ENCODE peak calls at places on chromosome 11, in nine cellular contexts. Q is NCI-H146, V is H4, X is T-helper 2 cell, S is EL, D is transverse colon, U is heart left ventricle, J is left ventricle myocardium inferior, R is fibroblast of lung. A is an unnamed sample.

GRCh38 chr11:123302751-123303195 is 107.7 kb upstream of the CLMP start:
- DNase-seq in D (no peak), X (no peak), S (peak), U (no peak), R (peak), J (no peak), V (no peak), Q (no peak), A (no peak)

GRCh38 chr11:120248551-120249278 is 8.8 kb downstream of the POU2F3 start:
- DNase-seq in U (no peak), R (peak), V (peak), D (no peak), S (peak), J (no peak), X (no peak), Q (no peak), A (no peak)

GRCh38 chr11:1491379-1491778 is 4.8 kb upstream of the MOB2 start:
- DNase-seq in D (no peak), R (no peak), V (no peak), U (no peak), X (no peak), S (no peak), Q (no peak), J (no peak), A (no peak)

GRCh38 chr11:124798991-124799383 is 1.2 kb downstream of the MSANTD2 start:
- DNase-seq in Q (no peak), R (peak), S (peak), J (no peak), U (no peak), X (no peak), V (peak), D (peak), A (peak)

GRCh38 chr11:83035070-83035854 is 36.4 kb downstream of the RAB30 start:
- DNase-seq in U (no peak), J (no peak), X (no peak), Q (no peak), S (no peak), D (no peak), R (peak), V (no peak), A (no peak)

GRCh38 chr11:20056109-20057054 is 103.9 kb downstream of the DBX1 start:
- DNase-seq in X (no peak), J (no peak), U (no peak), S (no peak), Q (no peak), D (peak), V (no peak), R (peak), A (peak)

GRCh38 chr11:20374746-20375305 is 11.3 kb downstream of the HTATIP2 start:
- DNase-seq in J (no peak), S (peak), D (peak), X (no peak), Q (no peak), R (peak), V (no peak), U (no peak), A (no peak)

GRCh38 chr11:121634889-121635288 is 182.1 kb upstream of the SORL1-AS1 start:
- DNase-seq in S (peak), D (no peak), U (no peak), X (no peak), J (no peak), R (peak), Q (no peak), V (no peak), A (peak)

GRCh38 chr11:104968856-104969776 is 742 bp upstream of the CASP4 start:
- DNase-seq in X (no peak), V (no peak), D (peak), U (peak), S (peak), J (peak), R (peak), Q (peak), A (peak)

GRCh38 chr11:131670876-131671275 is 300.5 kb downstream of the NTM start:
- DNase-seq in Q (no peak), U (no peak), D (no peak), J (no peak), S (no peak), V (no peak), R (no peak), X (no peak), A (no peak)

GRCh38 chr11:47941907-47942558 is 38.3 kb upstream of the PTPRJ start:
- DNase-seq in R (no peak), U (peak), J (no peak), S (no peak), D (no peak), X (no peak), V (no peak), Q (no peak), A (no peak)

GRCh38 chr11:45921561-45922424 is 663 bp upstream of the LARGE2 start:
- DNase-seq in J (peak), Q (peak), S (no peak), V (no peak), X (no peak), D (peak), U (no peak), R (no peak), A (no peak)

GRCh38 chr11:113457784-113458183 is 17.4 kb downstream of the DRD2 start:
- DNase-seq in S (no peak), X (no peak), U (no peak), V (no peak), D (peak), R (no peak), J (no peak), Q (peak), A (no peak)

GRCh38 chr11:78192911-78193341 is 4.2 kb downstream of the USP35 start:
- DNase-seq in D (no peak), X (no peak), S (no peak), U (no peak), V (no peak), Q (no peak), R (no peak), J (no peak), A (no peak)

GRCh38 chr11:123304828-123305530 is 109.9 kb upstream of the CLMP start:
- DNase-seq in X (no peak), V (no peak), D (no peak), S (no peak), Q (no peak), R (no peak), U (no peak), J (no peak), A (no peak)

GRCh38 chr11:120197254-120197891 is 13.5 kb upstream of the OAF start:
- DNase-seq in V (peak), D (peak), R (no peak), S (no peak), Q (no peak), J (no peak), U (no peak), X (no peak), A (no peak)

GRCh38 chr11:128207861-128208321 is 379.5 kb downstream of the ETS1 start:
- DNase-seq in Q (no peak), D (no peak), J (no peak), U (no peak), S (peak), V (peak), X (no peak), R (peak), A (peak)

GRCh38 chr11:121946514-121946913 is 169.5 kb downstream of the BLID start:
- DNase-seq in S (no peak), R (no peak), J (no peak), Q (no peak), X (no peak), D (no peak), U (no peak), V (no peak), A (no peak)

GRCh38 chr11:70783356-70783755 is 385.0 kb downstream of the CTTN start:
- DNase-seq in X (no peak), V (no peak), U (no peak), D (no peak), J (no peak), Q (no peak), R (no peak), S (no peak), A (no peak)

GRCh38 chr11:78586452-78587046 is 11.9 kb upstream of the NARS2 start:
- DNase-seq in J (no peak), D (no peak), Q (peak), R (no peak), S (peak), X (no peak), V (peak), U (no peak), A (no peak)

GRCh38 chr11:69836401-69836800 is 17.2 kb upstream of the FGF3 start:
- DNase-seq in V (no peak), Q (no peak), J (no peak), U (no peak), X (no peak), D (no peak), S (no peak), R (no peak), A (no peak)

GRCh38 chr11:63838682-63839507 is at the start of gene MARK2:
- DNase-seq in R (peak), U (peak), X (peak), Q (peak), V (peak), S (peak), D (peak), J (peak), A (peak)

GRCh38 chr11:83574516-83574915 is 288.3 kb upstream of the CCDC90B start:
- DNase-seq in J (no peak), S (peak), R (peak), V (no peak), U (no peak), D (no peak), X (no peak), Q (no peak), A (no peak)

GRCh38 chr11:2908130-2908529 is 21.1 kb downstream of the PHLDA2 start:
- DNase-seq in V (no peak), S (no peak), J (no peak), R (no peak), D (no peak), Q (no peak), U (no peak), X (no peak), A (no peak)

GRCh38 chr11:61828629-61829407 is 718 bp downstream of the FADS2 start:
- DNase-seq in U (peak), J (peak), R (peak), V (no peak), D (no peak), Q (peak), S (peak), X (no peak), A (peak)

GRCh38 chr11:122676638-122677037 is 21.1 kb downstream of the UBASH3B start:
- DNase-seq in U (no peak), R (no peak), V (no peak), J (no peak), D (no peak), X (no peak), S (no peak), Q (no peak), A (no peak)

GRCh38 chr11:8963569-8964323 is 496 bp downstream of the TMEM9B start:
- DNase-seq in X (peak), V (peak), R (peak), U (peak), Q (peak), D (peak), S (peak), J (peak), A (peak)

A was measured in MG63.